ENCODE peak calls at places on chromosome 19, in five cellular contexts. V is posterior cingulate gyrus; F is activated CD8-positive, alpha-beta memory T cell treated with anti-CD3 and anti-CD28 coated beads, Interleukin-2, amount 10 ng/mL, durations not matched to agents 7 days and 5 days; Y is stimulated activated CD8-positive, alpha-beta memory T cell treated with anti-CD3 and anti-CD28 coated beads, Interleukin-4, amount 100 ng/mL, for 24 hours; P is NCI-H1436. Z is an unnamed sample.

GRCh38 chr19:13738073-13738472 is 26.2 kb upstream of the MRI1 start:
- DNase-seq in V (no peak), F (no peak), Y (no peak), P (no peak), Z (no peak)

GRCh38 chr19:50358483-50359431 is 6.7 kb downstream of the NAPSA start:
- DNase-seq in V (peak), F (peak), Y (peak), P (peak), Z (peak)

GRCh38 chr19:1304197-1304924 is 18.7 kb downstream of the EFNA2 start:
- DNase-seq in V (no peak), F (no peak), Y (no peak), P (no peak), Z (no peak)

GRCh38 chr19:43747557-43748204 is 7.1 kb downstream of the SMG9 start:
- DNase-seq in V (no peak), F (no peak), Y (no peak), P (no peak), Z (no peak)

GRCh38 chr19:6048808-6049405 is 61.4 kb downstream of the RFX2 start:
- DNase-seq in V (peak), F (peak), Y (peak), P (peak), Z (peak)

GRCh38 chr19:34096020-34096915 is 76.0 kb upstream of the LSM14A start:
- DNase-seq in V (no peak), F (no peak), Y (no peak), P (peak), Z (no peak)

GRCh38 chr19:39765091-39766076 is 13.3 kb upstream of the LEUTX start:
- DNase-seq in V (no peak), F (no peak), Y (peak), P (no peak), Z (no peak)

GRCh38 chr19:17292301-17293074 is 10.7 kb downstream of the ABHD8 start:
- DNase-seq in V (no peak), F (peak), Y (peak), P (no peak), Z (no peak)

GRCh38 chr19:485583-486236 is 10.6 kb upstream of the MADCAM1 start:
- DNase-seq in V (peak), F (no peak), Y (no peak), P (peak), Z (peak)

GRCh38 chr19:27657271-27658051 is 1555.5 kb downstream of the UQCRFS1 start:
- DNase-seq in V (no peak), F (no peak), Y (no peak), P (no peak), Z (no peak)

GRCh38 chr19:15437355-15438123 is 12.2 kb downstream of the WIZ start:
- DNase-seq in V (no peak), F (no peak), Y (no peak), P (no peak), Z (no peak)

GRCh38 chr19:27738569-27739193 is 1474.3 kb downstream of the UQCRFS1 start:
- DNase-seq in V (no peak), F (no peak), Y (no peak), P (no peak), Z (no peak)

GRCh38 chr19:37218592-37218935 is 550 bp downstream of the ZNF383 start:
- DNase-seq in V (no peak), F (peak), Y (no peak), P (no peak), Z (no peak)

GRCh38 chr19:406999-407491 is 1.9 kb downstream of the C2CD4C start:
- DNase-seq in V (no peak), F (no peak), Y (no peak), P (no peak), Z (no peak)

GRCh38 chr19:22144394-22144793 is 52.4 kb downstream of the ZNF676 start:
- DNase-seq in V (no peak), F (no peak), Y (no peak), P (no peak), Z (no peak)

GRCh38 chr19:10260141-10260584 is 8.1 kb downstream of the MRPL4 start:
- DNase-seq in V (peak), F (peak), Y (peak), P (no peak), Z (peak)

Z was measured in caudate nucleus.